ENCODE peak calls at places on chromosome 22, in ten cellular contexts. K, I, D, F, P, T, S, X, V and H are unnamed samples.

GRCh38 chr22:41524809-41525449 is 19.3 kb downstream of the POLR3H start:
- DNase-seq in K (no peak), I (no peak), D (peak; percentile 79), F (no peak), P (no peak), T (peak; percentile 61), S (no peak), X (no peak), V (peak; percentile 50), H (peak; percentile 18)

GRCh38 chr22:47129902-47130301 is 367.5 kb downstream of the TBC1D22A start:
- DNase-seq in K (no peak), I (no peak), D (peak; percentile 5), F (no peak), P (no peak), T (no peak), S (no peak), X (no peak), V (no peak), H (no peak)

GRCh38 chr22:41600976-41601375 is 11.3 kb upstream of the PMM1 start:
- DNase-seq in K (no peak), I (no peak), D (no peak), F (no peak), P (no peak), T (no peak), S (no peak), X (no peak), V (no peak), H (no peak)

GRCh38 chr22:21000987-21001600 is 824 bp downstream of the THAP7 start:
- DNase-seq in K (peak; percentile 52), I (no peak), D (no peak), F (no peak), P (no peak), T (no peak), S (no peak), X (no peak), V (no peak), H (peak; percentile 27)

GRCh38 chr22:25368271-25368670 is 148.8 kb downstream of the CRYBB2 start:
- DNase-seq in K (no peak), I (no peak), D (no peak), F (no peak), P (no peak), T (no peak), S (peak; percentile 84), X (no peak), V (no peak), H (no peak)

GRCh38 chr22:20319041-20319744 is 667 bp downstream of the DGCR6L start:
- DNase-seq in K (peak; percentile 51), I (no peak), D (peak; percentile 25), F (no peak), P (peak; percentile 21), T (peak; percentile 11), S (no peak), X (no peak), V (no peak), H (peak; percentile 33)

GRCh38 chr22:45785458-45785857 is 113.8 kb downstream of the ATXN10 start:
- DNase-seq in K (no peak), I (no peak), D (no peak), F (no peak), P (peak; percentile 64), T (no peak), S (no peak), X (no peak), V (no peak), H (no peak)

GRCh38 chr22:49807780-49808708 is 19.6 kb downstream of the BRD1 start:
- DNase-seq in K (no peak), I (no peak), D (no peak), F (no peak), P (no peak), T (peak; percentile 39), S (no peak), X (no peak), V (peak; percentile 28), H (no peak)

GRCh38 chr22:43828711-43829447 is 16.8 kb upstream of the EFCAB6 start:
- DNase-seq in K (no peak), I (no peak), D (no peak), F (peak; percentile 72), P (no peak), T (no peak), S (no peak), X (no peak), V (no peak), H (no peak)

GRCh38 chr22:46660604-46661201 is 40.5 kb downstream of the GRAMD4 start:
- DNase-seq in K (peak; percentile 70), I (no peak), D (no peak), F (peak; percentile 93), P (peak; percentile 48), T (no peak), S (no peak), X (no peak), V (no peak), H (no peak)

GRCh38 chr22:42664976-42665831 is 16.0 kb upstream of the CYB5R3 start:
- DNase-seq in K (no peak), I (no peak), D (no peak), F (no peak), P (no peak), T (no peak), S (no peak), X (peak; percentile 57), V (no peak), H (no peak)

GRCh38 chr22:43789452-43789851 is 22.7 kb downstream of the EFCAB6 start:
- DNase-seq in K (no peak), I (no peak), D (no peak), F (no peak), P (peak; percentile 26), T (no peak), S (no peak), X (no peak), V (no peak), H (no peak)

GRCh38 chr22:32622762-32623147 is 148.1 kb downstream of the FBXO7 start:
- DNase-seq in K (no peak), I (no peak), D (no peak), F (no peak), P (no peak), T (no peak), S (no peak), X (no peak), V (no peak), H (no peak)

GRCh38 chr22:47356433-47357011 is 594.1 kb downstream of the TBC1D22A start:
- DNase-seq in K (no peak), I (no peak), D (no peak), F (peak; percentile 80), P (peak; percentile 1), T (no peak), S (no peak), X (no peak), V (no peak), H (peak; percentile 44)

GRCh38 chr22:43535741-43536140 is 123.9 kb downstream of the MPPED1 start:
- DNase-seq in K (no peak), I (no peak), D (no peak), F (no peak), P (no peak), T (no peak), S (no peak), X (no peak), V (no peak), H (no peak)

GRCh38 chr22:37933711-37934376 is 19.6 kb downstream of the C22orf23 start:
- DNase-seq in K (peak; percentile 8), I (peak; percentile 73), D (peak; percentile 89), F (peak; percentile 68), P (peak; percentile 96), T (peak; percentile 67), S (peak; percentile 94), X (peak; percentile 83), V (peak; percentile 77), H (peak; percentile 86)

GRCh38 chr22:24953294-24954113 is 988 bp downstream of the KIAA1671 start:
- DNase-seq in K (peak; percentile 37), I (no peak), D (no peak), F (no peak), P (peak; percentile 49), T (no peak), S (no peak), X (no peak), V (no peak), H (peak; percentile 57)

GRCh38 chr22:45164217-45165123 is 745 bp downstream of the NUP50 start:
- DNase-seq in K (peak; percentile 27), I (no peak), D (no peak), F (no peak), P (peak; percentile 46), T (peak; percentile 17), S (no peak), X (peak; percentile 51), V (peak; percentile 24), H (peak; percentile 29)

GRCh38 chr22:41285441-41285819 is 557 bp downstream of the RANGAP1 start:
- DNase-seq in K (peak; percentile 77), I (no peak), D (peak; percentile 57), F (peak; percentile 39), P (peak; percentile 72), T (peak; percentile 78), S (peak; percentile 74), X (peak; percentile 88), V (peak; percentile 64), H (peak; percentile 54)

GRCh38 chr22:48418831-48419230 is 1408.8 kb downstream of the BRD1 start:
- DNase-seq in K (no peak), I (no peak), D (no peak), F (no peak), P (no peak), T (no peak), S (no peak), X (no peak), V (no peak), H (no peak)

GRCh38 chr22:31308181-31308580 is 15.9 kb upstream of the PIK3IP1 start:
- DNase-seq in K (no peak), I (no peak), D (no peak), F (no peak), P (no peak), T (no peak), S (no peak), X (no peak), V (no peak), H (no peak)

GRCh38 chr22:49023879-49024774 is 803.5 kb downstream of the BRD1 start:
- DNase-seq in K (no peak), I (no peak), D (no peak), F (no peak), P (no peak), T (no peak), S (no peak), X (no peak), V (no peak), H (no peak)

GRCh38 chr22:28817919-28818859 is 17.8 kb upstream of the XBP1 start:
- DNase-seq in K (peak; percentile 50), I (no peak), D (no peak), F (no peak), P (peak; percentile 94), T (no peak), S (no peak), X (no peak), V (no peak), H (peak; percentile 64)

GRCh38 chr22:27088026-27088425 is 430.6 kb downstream of the MIAT start:
- DNase-seq in K (no peak), I (no peak), D (no peak), F (no peak), P (no peak), T (no peak), S (no peak), X (no peak), V (no peak), H (no peak)

GRCh38 chr22:50710886-50711285 is 27.1 kb upstream of the ACR start:
- DNase-seq in K (no peak), I (no peak), D (no peak), F (no peak), P (no peak), T (no peak), S (no peak), X (no peak), V (no peak), H (no peak)

GRCh38 chr22:25900880-25901279 is 158.9 kb downstream of the MYO18B start:
- DNase-seq in K (no peak), I (no peak), D (no peak), F (no peak), P (no peak), T (no peak), S (no peak), X (no peak), V (no peak), H (peak; percentile 13)

GRCh38 chr22:19067696-19068348 is 54.4 kb downstream of the DGCR2 start:
- DNase-seq in K (no peak), I (no peak), D (no peak), F (no peak), P (peak; percentile 5), T (no peak), S (no peak), X (no peak), V (no peak), H (no peak)

GRCh38 chr22:36149464-36149863 is 11.1 kb downstream of the APOL3 start:
- DNase-seq in K (no peak), I (no peak), D (peak; percentile 9), F (no peak), P (no peak), T (no peak), S (no peak), X (no peak), V (no peak), H (no peak)